ENCODE peak calls at places on chromosome 6, in seven cellular contexts. One of them, this sample, is unnamed.

GRCh38 chr6:5984150-5985089 is 22.3 kb downstream of the NRN1 start:
- DNase-seq in HFFc6: no peak
- DNase-seq in lower lobe of right lung: no peak
- DNase-seq in body of pancreas: no peak
- DNase-seq in Caco-2: no peak
- DNase-seq in foreskin fibroblast: no peak
- DNase-seq in stomach: no peak
- DNase-seq in this sample: no peak

GRCh38 chr6:112946051-112946450 is 598.9 kb downstream of the RFPL4B start:
- DNase-seq in stomach: no peak
- DNase-seq in HFFc6: no peak
- DNase-seq in body of pancreas: no peak
- DNase-seq in foreskin fibroblast: peak
- DNase-seq in lower lobe of right lung: no peak
- DNase-seq in Caco-2: no peak
- DNase-seq in this sample: no peak

GRCh38 chr6:71248306-71248705 is 40.3 kb upstream of the OGFRL1 start:
- DNase-seq in stomach: no peak
- DNase-seq in foreskin fibroblast: peak
- DNase-seq in HFFc6: peak
- DNase-seq in body of pancreas: no peak
- DNase-seq in lower lobe of right lung: no peak
- DNase-seq in Caco-2: peak
- DNase-seq in this sample: no peak

GRCh38 chr6:70108230-70108629 is 194.7 kb downstream of the COL9A1 start:
- DNase-seq in body of pancreas: no peak
- DNase-seq in lower lobe of right lung: no peak
- DNase-seq in HFFc6: peak
- DNase-seq in stomach: no peak
- DNase-seq in Caco-2: peak
- DNase-seq in foreskin fibroblast: peak
- DNase-seq in this sample: no peak

GRCh38 chr6:78947962-78948361 is 80.6 kb downstream of the IRAK1BP1 start:
- DNase-seq in lower lobe of right lung: no peak
- DNase-seq in HFFc6: peak
- DNase-seq in stomach: no peak
- DNase-seq in Caco-2: no peak
- DNase-seq in body of pancreas: no peak
- DNase-seq in foreskin fibroblast: peak
- DNase-seq in this sample: no peak

GRCh38 chr6:2732503-2733089 is 18.1 kb downstream of the MYLK4 start:
- DNase-seq in foreskin fibroblast: no peak
- DNase-seq in stomach: peak
- DNase-seq in HFFc6: no peak
- DNase-seq in body of pancreas: no peak
- DNase-seq in lower lobe of right lung: no peak
- DNase-seq in Caco-2: no peak
- DNase-seq in this sample: no peak

GRCh38 chr6:160122744-160123143 is 1.1 kb downstream of the SLC22A1 start:
- DNase-seq in body of pancreas: no peak
- DNase-seq in HFFc6: no peak
- DNase-seq in stomach: no peak
- DNase-seq in Caco-2: no peak
- DNase-seq in foreskin fibroblast: no peak
- DNase-seq in lower lobe of right lung: no peak
- DNase-seq in this sample: no peak

GRCh38 chr6:45667766-45668165 is 290.0 kb upstream of the SUPT3H start:
- DNase-seq in lower lobe of right lung: no peak
- DNase-seq in Caco-2: no peak
- DNase-seq in stomach: no peak
- DNase-seq in body of pancreas: no peak
- DNase-seq in foreskin fibroblast: no peak
- DNase-seq in HFFc6: no peak
- DNase-seq in this sample: no peak

GRCh38 chr6:66568271-66568670 is 861.2 kb upstream of the EYS start:
- DNase-seq in foreskin fibroblast: no peak
- DNase-seq in lower lobe of right lung: no peak
- DNase-seq in stomach: no peak
- DNase-seq in body of pancreas: no peak
- DNase-seq in Caco-2: peak
- DNase-seq in HFFc6: no peak
- DNase-seq in this sample: no peak

GRCh38 chr6:125114248-125114858 is 39.2 kb upstream of the TPD52L1 start:
- DNase-seq in body of pancreas: peak
- DNase-seq in Caco-2: peak
- DNase-seq in HFFc6: peak
- DNase-seq in lower lobe of right lung: no peak
- DNase-seq in stomach: peak
- DNase-seq in foreskin fibroblast: peak
- DNase-seq in this sample: peak

DNA sequence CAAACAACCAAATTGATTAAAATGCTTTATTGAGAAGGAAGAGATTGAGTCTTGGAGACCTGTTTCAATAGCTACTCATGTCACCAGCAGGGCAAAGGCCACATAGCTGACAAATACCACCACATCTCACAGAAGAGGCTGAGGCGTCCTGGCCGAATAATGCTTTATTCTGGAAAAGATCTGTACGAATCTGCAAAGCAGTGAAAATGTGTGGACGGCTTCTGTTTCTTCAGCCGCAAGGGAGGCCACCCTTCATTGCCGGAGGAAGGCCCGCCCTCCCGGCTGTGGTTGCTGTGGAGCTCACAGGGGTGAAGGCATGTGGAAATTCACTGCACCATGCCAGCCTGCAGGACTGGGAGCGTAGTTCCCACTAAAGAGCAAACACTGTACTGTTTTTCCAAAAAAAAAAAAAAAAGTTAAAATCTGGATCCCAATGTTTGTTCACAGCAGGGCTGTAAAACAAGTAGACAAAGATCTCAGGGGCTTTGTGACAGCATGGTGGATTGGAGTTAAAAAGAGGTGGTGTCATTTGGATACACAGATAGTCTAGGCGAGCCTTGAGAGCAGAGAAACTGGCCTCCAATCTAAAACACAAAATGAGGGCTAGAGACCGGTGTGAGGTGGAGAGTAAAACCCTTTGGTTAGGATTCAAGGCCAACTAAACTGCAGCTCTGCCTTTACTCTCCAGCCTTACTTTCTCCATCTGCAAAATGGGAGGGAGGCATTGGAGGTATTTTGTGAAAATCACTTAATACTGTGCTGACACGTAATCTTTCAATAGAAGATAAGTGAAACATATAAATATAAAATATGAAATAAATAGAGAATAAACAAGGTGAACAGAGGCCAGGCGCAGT is 89.4 kb upstream of the QKI start:
- DNase-seq in Caco-2: peak
- DNase-seq in lower lobe of right lung: peak
- DNase-seq in body of pancreas: peak
- DNase-seq in HFFc6: no peak
- DNase-seq in stomach: peak
- DNase-seq in foreskin fibroblast: peak
- DNase-seq in this sample: no peak
- TF ChIP-seq CTCF in Caco-2: no peak
- TF ChIP-seq CTCF in lower lobe of right lung: no peak
- TF ChIP-seq CTCF in body of pancreas: no peak
- TF ChIP-seq CTCF in HFFc6: no peak
- TF ChIP-seq CTCF in stomach: no peak
- TF ChIP-seq CTCF in foreskin fibroblast: no peak
- TF ChIP-seq CTCF in this sample: no peak

GRCh38 chr6:1479601-1480236 is 90.3 kb downstream of the FOXF2 start:
- DNase-seq in lower lobe of right lung: no peak
- DNase-seq in stomach: no peak
- DNase-seq in HFFc6: no peak
- DNase-seq in body of pancreas: no peak
- DNase-seq in foreskin fibroblast: no peak
- DNase-seq in Caco-2: no peak
- DNase-seq in this sample: no peak

GRCh38 chr6:1477432-1478090 is 88.2 kb downstream of the FOXF2 start:
- DNase-seq in lower lobe of right lung: no peak
- DNase-seq in HFFc6: peak
- DNase-seq in body of pancreas: no peak
- DNase-seq in Caco-2: no peak
- DNase-seq in foreskin fibroblast: peak
- DNase-seq in stomach: no peak
- DNase-seq in this sample: no peak

GRCh38 chr6:1482381-1483166 is 93.2 kb downstream of the FOXF2 start:
- DNase-seq in body of pancreas: no peak
- DNase-seq in foreskin fibroblast: no peak
- DNase-seq in lower lobe of right lung: no peak
- DNase-seq in stomach: no peak
- DNase-seq in Caco-2: no peak
- DNase-seq in HFFc6: no peak
- DNase-seq in this sample: no peak

GRCh38 chr6:1481326-1481725 is 92.0 kb downstream of the FOXF2 start:
- DNase-seq in stomach: no peak
- DNase-seq in Caco-2: no peak
- DNase-seq in lower lobe of right lung: no peak
- DNase-seq in body of pancreas: no peak
- DNase-seq in HFFc6: peak
- DNase-seq in foreskin fibroblast: peak
- DNase-seq in this sample: no peak

DNA sequence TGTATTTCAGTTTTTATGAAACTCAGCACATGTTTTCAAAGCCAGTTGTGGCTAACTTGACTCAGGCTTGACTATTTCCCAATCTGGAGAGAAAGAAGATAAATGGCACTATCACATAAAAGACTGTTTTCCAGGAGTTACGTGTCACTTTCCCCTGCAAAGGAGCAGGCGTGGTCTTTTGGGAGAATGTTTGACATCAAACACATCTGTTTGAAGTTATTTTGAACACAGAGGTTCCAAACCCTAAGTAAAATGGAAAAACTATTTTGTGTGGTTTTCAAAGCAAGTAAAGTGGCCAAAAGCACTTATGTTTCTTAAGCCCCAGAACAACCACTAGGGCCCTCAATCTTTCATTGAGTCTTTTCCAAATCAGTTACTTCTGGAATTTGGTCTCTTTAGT is 89.7 kb downstream of the FOXF2 start:
- DNase-seq in foreskin fibroblast: peak
- DNase-seq in Caco-2: no peak
- DNase-seq in HFFc6: peak
- DNase-seq in body of pancreas: no peak
- DNase-seq in stomach: no peak
- DNase-seq in lower lobe of right lung: no peak
- DNase-seq in this sample: no peak
- TF ChIP-seq CTCF in foreskin fibroblast: peak
- TF ChIP-seq CTCF in Caco-2: no peak
- TF ChIP-seq CTCF in HFFc6: peak
- TF ChIP-seq CTCF in body of pancreas: no peak
- TF ChIP-seq CTCF in stomach: no peak
- TF ChIP-seq CTCF in lower lobe of right lung: no peak
- TF ChIP-seq CTCF in this sample: no peak

GRCh38 chr6:29375191-29375590 is at the start of gene OR12D3:
- DNase-seq in stomach: no peak
- DNase-seq in body of pancreas: no peak
- DNase-seq in Caco-2: no peak
- DNase-seq in HFFc6: no peak
- DNase-seq in lower lobe of right lung: no peak
- DNase-seq in foreskin fibroblast: no peak
- DNase-seq in this sample: no peak

DNA sequence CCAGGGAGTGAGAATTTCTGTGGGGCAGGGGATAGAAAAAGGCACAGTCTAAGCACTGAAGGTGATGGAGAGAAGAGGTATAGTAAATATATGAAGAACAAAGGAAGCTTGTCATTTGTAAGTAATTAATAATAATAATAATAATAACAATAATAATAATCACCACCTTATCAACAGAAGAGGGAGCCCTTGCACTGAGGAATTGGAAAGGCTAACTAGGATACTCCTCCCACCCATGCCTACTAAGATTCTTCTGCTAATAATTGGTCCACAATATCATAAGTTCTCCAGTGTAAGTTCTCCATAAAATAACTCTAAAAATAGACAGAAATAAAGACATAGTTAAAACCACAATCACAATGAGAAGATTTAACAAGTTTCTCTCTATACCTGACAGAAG is 912 bp upstream of the OR12D3 start:
- DNase-seq in HFFc6: no peak
- DNase-seq in Caco-2: no peak
- DNase-seq in stomach: no peak
- DNase-seq in foreskin fibroblast: no peak
- DNase-seq in body of pancreas: no peak
- DNase-seq in lower lobe of right lung: no peak
- DNase-seq in this sample: no peak
- TF ChIP-seq CTCF in HFFc6: no peak
- TF ChIP-seq CTCF in Caco-2: no peak
- TF ChIP-seq CTCF in stomach: no peak
- TF ChIP-seq CTCF in foreskin fibroblast: no peak
- TF ChIP-seq CTCF in body of pancreas: no peak
- TF ChIP-seq CTCF in lower lobe of right lung: no peak
- TF ChIP-seq CTCF in this sample: peak

GRCh38 chr6:323730-324088 is 31.4 kb downstream of the DUSP22 start:
- DNase-seq in body of pancreas: no peak
- DNase-seq in Caco-2: no peak
- DNase-seq in lower lobe of right lung: no peak
- DNase-seq in HFFc6: no peak
- DNase-seq in foreskin fibroblast: no peak
- DNase-seq in stomach: no peak
- DNase-seq in this sample: no peak

GRCh38 chr6:320351-321157 is 28.3 kb downstream of the DUSP22 start:
- DNase-seq in Caco-2: no peak
- DNase-seq in stomach: no peak
- DNase-seq in body of pancreas: no peak
- DNase-seq in HFFc6: no peak
- DNase-seq in lower lobe of right lung: no peak
- DNase-seq in foreskin fibroblast: no peak
- DNase-seq in this sample: no peak

GRCh38 chr6:322940-323729 is 30.8 kb downstream of the DUSP22 start:
- DNase-seq in HFFc6: no peak
- DNase-seq in body of pancreas: no peak
- DNase-seq in stomach: no peak
- DNase-seq in foreskin fibroblast: no peak
- DNase-seq in Caco-2: no peak
- DNase-seq in lower lobe of right lung: no peak
- DNase-seq in this sample: no peak

GRCh38 chr6:321158-321438 is 28.8 kb downstream of the DUSP22 start:
- DNase-seq in foreskin fibroblast: no peak
- DNase-seq in Caco-2: peak
- DNase-seq in lower lobe of right lung: no peak
- DNase-seq in body of pancreas: no peak
- DNase-seq in HFFc6: no peak
- DNase-seq in stomach: no peak
- DNase-seq in this sample: no peak

GRCh38 chr6:322205-322930 is 30.1 kb downstream of the DUSP22 start:
- DNase-seq in stomach: no peak
- DNase-seq in foreskin fibroblast: no peak
- DNase-seq in body of pancreas: no peak
- DNase-seq in HFFc6: no peak
- DNase-seq in lower lobe of right lung: no peak
- DNase-seq in Caco-2: no peak
- DNase-seq in this sample: no peak
- TF ChIP-seq CTCF in stomach: no peak
- TF ChIP-seq CTCF in foreskin fibroblast: no peak
- TF ChIP-seq CTCF in body of pancreas: no peak
- TF ChIP-seq CTCF in HFFc6: peak
- TF ChIP-seq CTCF in lower lobe of right lung: no peak
- TF ChIP-seq CTCF in Caco-2: no peak
- TF ChIP-seq CTCF in this sample: no peak

This sample was measured in D721Med.